ENCODE peak calls at places on chromosomes 11 and 22, in eight cellular contexts. E is NCI-H1694 treated with DMSO at 0.1 percent for 48 hours; X is GM12865; G is DMS53; V is CD4-positive, alpha-beta T cell; R is spleen; W is renal cortical epithelial cell; Y is activated T-cell treated with anti-CD3 and anti-CD28 coated beads for 1 hour. A is an unnamed sample.

GRCh38 chr22:31461699-31462098 is 27.9 kb downstream of the EIF4ENIF1 start:
- DNase-seq in E (no peak), X (no peak), G (no peak), V (no peak), R (no peak), W (no peak), Y (no peak), A (no peak)

GRCh38 chr11:727859-728748 is 19.2 kb upstream of the TALDO1 start:
- DNase-seq in E (peak; percentile 26), X (peak; percentile 79), G (peak; percentile 94), V (peak; percentile 83), R (peak; percentile 95), W (peak; percentile 94), Y (peak; percentile 74), A (peak; percentile 92)

GRCh38 chr11:103525069-103525468 is 415.8 kb downstream of the DYNC2H1 start:
- DNase-seq in E (no peak), X (no peak), G (no peak), V (no peak), R (no peak), W (peak; percentile 65), Y (no peak), A (no peak)

GRCh38 chr11:104694259-104695070 is 203.8 kb downstream of the CASP12 start:
- DNase-seq in E (no peak), X (no peak), G (no peak), V (no peak), R (no peak), W (peak; percentile 64), Y (no peak), A (no peak)

GRCh38 chr11:59247535-59248227 is 35.0 kb upstream of the MPEG1 start:
- DNase-seq in E (no peak), X (no peak), G (no peak), V (no peak), R (no peak), W (no peak), Y (no peak), A (no peak)

GRCh38 chr11:41786087-41786486 is 326.6 kb upstream of the LRRC4C start:
- DNase-seq in E (no peak), X (peak; percentile 10), G (peak; percentile 28), V (no peak), R (no peak), W (peak; percentile 54), Y (no peak), A (no peak)

GRCh38 chr22:33922268-33922667 is 2.0 kb upstream of the LARGE1 start:
- DNase-seq in E (peak; percentile 14), X (peak; percentile 30), G (peak; percentile 17), V (no peak), R (peak; percentile 78), W (no peak), Y (no peak), A (peak; percentile 55)

GRCh38 chr11:93895106-93895862 is 44.9 kb upstream of the VSTM5 start:
- DNase-seq in E (peak; percentile 4), X (peak; percentile 49), G (peak; percentile 89), V (no peak), R (no peak), W (peak; percentile 73), Y (no peak), A (no peak)

GRCh38 chr11:67376873-67377808 is 3.7 kb upstream of the CLCF1 start:
- DNase-seq in E (no peak), X (no peak), G (peak; percentile 48), V (no peak), R (no peak), W (no peak), Y (no peak), A (no peak)

GRCh38 chr11:24386551-24387404 is 110.1 kb upstream of the LUZP2 start:
- DNase-seq in E (no peak), X (peak; percentile 0), G (peak; percentile 82), V (no peak), R (no peak), W (peak; percentile 1), Y (no peak), A (no peak)

GRCh38 chr22:50483556-50483955 is 2.2 kb downstream of the ADM2 start:
- DNase-seq in E (no peak), X (no peak), G (no peak), V (no peak), R (no peak), W (no peak), Y (no peak), A (no peak)

GRCh38 chr11:95490625-95491024 is 259.6 kb upstream of the SESN3 start:
- DNase-seq in E (no peak), X (no peak), G (no peak), V (no peak), R (no peak), W (no peak), Y (no peak), A (no peak)

GRCh38 chr22:36853407-36854099 is 7.3 kb upstream of the NCF4 start:
- DNase-seq in E (no peak), X (peak; percentile 85), G (peak; percentile 6), V (peak; percentile 90), R (peak; percentile 96), W (no peak), Y (peak; percentile 84), A (no peak)

GRCh38 chr22:46761539-46762237 is 762 bp upstream of the TBC1D22A start:
- DNase-seq in E (no peak), X (no peak), G (peak; percentile 73), V (no peak), R (peak; percentile 7), W (no peak), Y (no peak), A (no peak)

A was measured in ovary.